ENCODE peak calls at places on chromosomes 5 and 9, in five cellular contexts. P is HCT116, A is bronchial epithelial cell, J is IMR-90, Y is uterus. Q is an unnamed sample.

GRCh38 chr9:89664010-89664409 is 59.2 kb downstream of the GADD45G start:
- DNase-seq in P (no peak), A (no peak), J (no peak), Y (no peak), Q (no peak)

GRCh38 chr5:55407984-55408383 is 100.2 kb downstream of the MTREX start:
- DNase-seq in P (no peak), A (no peak), J (no peak), Y (no peak), Q (no peak)

GRCh38 chr9:37975639-37976038 is 71.7 kb upstream of the SLC25A51 start:
- DNase-seq in P (no peak), A (no peak), J (no peak), Y (no peak), Q (no peak)

GRCh38 chr5:39092581-39093350 is 18.6 kb upstream of the RICTOR start:
- DNase-seq in P (peak), A (peak), J (peak), Y (no peak), Q (no peak)

GRCh38 chr5:102866315-102866693 is 111.2 kb downstream of the PAM start:
- DNase-seq in P (no peak), A (no peak), J (peak), Y (no peak), Q (no peak)

GRCh38 chr5:149745-150450 is 41.4 kb upstream of the LRRC14B start:
- DNase-seq in P (no peak), A (peak), J (peak), Y (no peak), Q (no peak)

GRCh38 chr5:445591-445990 is 2.6 kb downstream of the EXOC3 start:
- DNase-seq in P (no peak), A (no peak), J (no peak), Y (no peak), Q (no peak)

GRCh38 chr5:88393082-88393481 is 124.4 kb upstream of the TMEM161B start:
- DNase-seq in P (no peak), A (no peak), J (no peak), Y (no peak), Q (no peak)

GRCh38 chr5:14077501-14077900 is 65.6 kb upstream of the TRIO start:
- DNase-seq in P (no peak), A (no peak), J (no peak), Y (no peak), Q (no peak)

GRCh38 chr5:140725799-140726471 is 25.7 kb downstream of the ZMAT2 start:
- DNase-seq in P (peak), A (peak), J (peak), Y (peak), Q (peak)

GRCh38 chr9:2729721-2730120 is 12.4 kb downstream of the KCNV2 start:
- DNase-seq in P (no peak), A (no peak), J (peak), Y (no peak), Q (no peak)

GRCh38 chr9:8329561-8330283 is 530.1 kb upstream of the DMAC1 start:
- DNase-seq in P (no peak), A (no peak), J (no peak), Y (no peak), Q (no peak)

GRCh38 chr5:56698463-56699381 is 116.6 kb upstream of the MAP3K1 start:
- DNase-seq in P (no peak), A (no peak), J (no peak), Y (no peak), Q (no peak)

GRCh38 chr5:55232194-55232984 is 1.0 kb downstream of the CCNO start:
- DNase-seq in P (peak), A (peak), J (no peak), Y (no peak), Q (no peak)

GRCh38 chr5:139893873-139894272 is 98.3 kb downstream of the PSD2 start:
- DNase-seq in P (no peak), A (no peak), J (no peak), Y (no peak), Q (no peak)

GRCh38 chr9:129610473-129611301 is 10.2 kb downstream of the C9orf50 start:
- DNase-seq in P (no peak), A (peak), J (peak), Y (peak), Q (peak)

GRCh38 chr5:157280927-157281326 is 15.0 kb downstream of the CYFIP2 start:
- DNase-seq in P (no peak), A (peak), J (peak), Y (no peak), Q (no peak)

GRCh38 chr9:116661037-116661954 is 25.8 kb upstream of the TRIM32 start:
- DNase-seq in P (peak), A (peak), J (peak), Y (peak), Q (peak)

GRCh38 chr9:113221800-113222481 is 597 bp downstream of the SLC31A1 start:
- DNase-seq in P (no peak), A (peak), J (no peak), Y (no peak), Q (no peak)

GRCh38 chr5:34547300-34548085 is 108.6 kb upstream of the RAI14 start:
- DNase-seq in P (no peak), A (no peak), J (no peak), Y (no peak), Q (no peak)

GRCh38 chr5:67211926-67212325 is 15.3 kb upstream of the CD180 start:
- DNase-seq in P (no peak), A (peak), J (peak), Y (no peak), Q (no peak)

GRCh38 chr5:158162479-158162878 is 303.5 kb upstream of the CLINT1 start:
- DNase-seq in P (no peak), A (no peak), J (no peak), Y (no peak), Q (no peak)

GRCh38 chr5:1443145-1443543 is 2.1 kb downstream of the SLC6A3 start:
- DNase-seq in P (no peak), A (no peak), J (no peak), Y (no peak), Q (no peak)

GRCh38 chr5:7856855-7857254 is 5.9 kb upstream of the CFAP90 start:
- DNase-seq in P (peak), A (peak), J (peak), Y (no peak), Q (peak)

GRCh38 chr5:8254674-8255073 is 385.7 kb downstream of the MTRR start:
- DNase-seq in P (no peak), A (no peak), J (no peak), Y (no peak), Q (no peak)

GRCh38 chr9:113705306-113705937 is 170.7 kb upstream of the ZNF618 start:
- DNase-seq in P (no peak), A (no peak), J (no peak), Y (no peak), Q (no peak)

GRCh38 chr9:91407580-91408275 is 15.9 kb downstream of the NFIL3 start:
- DNase-seq in P (no peak), A (no peak), J (no peak), Y (no peak), Q (peak)

GRCh38 chr9:17272510-17272909 is 137.7 kb downstream of the CNTLN start:
- DNase-seq in P (no peak), A (no peak), J (no peak), Y (no peak), Q (no peak)

GRCh38 chr5:61534481-61535267 is 202.6 kb downstream of the ZSWIM6 start:
- DNase-seq in P (no peak), A (no peak), J (no peak), Y (no peak), Q (no peak)

GRCh38 chr9:80134487-80134886 is 562.7 kb downstream of the TLE4 start:
- DNase-seq in P (no peak), A (no peak), J (no peak), Y (no peak), Q (no peak)

GRCh38 chr9:9670454-9670853 is 942.3 kb downstream of the PTPRD start:
- DNase-seq in P (no peak), A (no peak), J (no peak), Y (no peak), Q (no peak)

GRCh38 chr9:110260911-110261310 is 4.6 kb upstream of the TXN start:
- DNase-seq in P (no peak), A (no peak), J (no peak), Y (no peak), Q (no peak)

GRCh38 chr5:109410389-109411174 is 808 bp upstream of the PJA2 start:
- DNase-seq in P (peak), A (peak), J (peak), Y (peak), Q (peak)

GRCh38 chr9:84493284-84493947 is 152.9 kb upstream of the SLC28A3 start:
- DNase-seq in P (no peak), A (no peak), J (no peak), Y (no peak), Q (no peak)

GRCh38 chr5:62115009-62115408 is 191.0 kb upstream of the KIF2A start:
- DNase-seq in P (no peak), A (no peak), J (no peak), Y (no peak), Q (no peak)

GRCh38 chr9:137221477-137222111 is 446 bp downstream of the RNF208 start:
- DNase-seq in P (no peak), A (no peak), J (no peak), Y (no peak), Q (no peak)

GRCh38 chr5:172801184-172801671 is 30.2 kb upstream of the DUSP1 start:
- DNase-seq in P (no peak), A (peak), J (peak), Y (no peak), Q (peak)

DNA sequence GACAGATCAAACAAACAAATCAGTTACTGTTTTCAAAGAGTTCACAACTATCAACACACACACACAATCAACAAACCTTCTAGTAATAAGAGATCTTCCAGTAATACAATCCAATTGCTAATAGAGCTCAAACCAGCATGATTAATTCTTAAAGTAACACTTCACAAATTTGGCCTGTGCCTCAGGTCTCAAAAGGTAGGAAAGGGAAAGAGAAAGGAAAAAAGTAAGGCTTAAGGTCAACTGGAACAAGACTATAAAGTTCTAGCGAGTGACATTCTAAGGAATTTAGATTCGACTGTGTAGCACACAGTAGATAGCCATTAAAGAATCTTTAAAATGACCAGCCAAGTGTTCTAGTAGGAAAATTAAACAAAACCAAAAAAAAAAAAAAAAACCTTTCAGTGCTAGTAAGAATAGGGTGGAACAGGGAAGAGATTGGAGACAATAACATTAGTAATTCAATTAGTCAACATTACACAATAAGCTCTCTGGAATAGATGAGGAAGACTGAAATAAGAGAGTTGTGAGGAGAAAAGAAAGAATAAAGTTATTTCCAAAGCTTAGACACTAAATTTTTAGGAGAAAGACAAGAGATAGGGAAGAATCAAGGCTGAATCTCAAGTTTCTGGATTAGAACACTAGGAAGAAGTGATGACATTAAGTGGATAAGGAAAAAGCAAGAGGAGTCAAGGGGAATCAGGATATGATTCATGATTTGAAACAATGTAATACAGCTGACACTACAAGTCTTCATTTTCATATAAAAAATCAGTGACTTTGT is 86.1 kb downstream of the FBXL17 start:
- DNase-seq in P (no peak), A (peak), J (peak), Y (no peak), Q (no peak)
- H3K4me3 ChIP-seq in P (no peak), A (no peak), J (no peak), Y (no peak), Q (no peak)

GRCh38 chr9:133171161-133171955 is 7.6 kb upstream of the GBGT1 start:
- DNase-seq in P (no peak), A (no peak), J (no peak), Y (no peak), Q (no peak)
- H3K4me3 ChIP-seq in P (no peak), A (no peak), J (no peak), Y (no peak), Q (no peak)

DNA sequence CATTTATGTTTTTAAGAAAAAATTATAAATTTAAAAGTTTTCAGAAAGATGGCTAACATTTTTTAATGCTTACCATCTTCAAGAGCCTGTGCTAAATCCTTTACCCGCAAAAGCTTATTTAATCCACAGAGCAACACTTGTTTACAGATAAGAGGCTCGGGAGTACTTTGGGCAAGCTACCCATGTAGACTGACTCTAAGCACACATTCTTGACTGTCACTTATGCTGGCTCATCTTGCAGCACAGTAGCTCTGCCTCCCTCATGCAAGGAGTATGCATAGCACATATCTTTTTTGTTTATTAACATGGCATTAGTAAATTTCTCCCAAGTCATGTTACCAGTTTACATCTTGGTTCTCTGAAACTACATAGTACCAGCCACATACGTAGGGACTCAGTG is 14.7 kb downstream of the SH3RF2 start:
- DNase-seq in P (no peak), A (no peak), J (peak), Y (no peak), Q (peak)
- H3K4me3 ChIP-seq in P (no peak), A (no peak), J (no peak), Y (no peak), Q (no peak)

GRCh38 chr5:132461235-132461634 is 29.3 kb downstream of the IRF1 start:
- DNase-seq in P (no peak), A (no peak), J (no peak), Y (no peak), Q (no peak)

GRCh38 chr5:132461671-132462070 is 28.9 kb downstream of the IRF1 start:
- DNase-seq in P (no peak), A (no peak), J (no peak), Y (no peak), Q (no peak)

GRCh38 chr5:132459983-132460834 is 30.4 kb downstream of the IRF1 start:
- DNase-seq in P (no peak), A (no peak), J (no peak), Y (no peak), Q (peak)

GRCh38 chr5:132459031-132459982 is 31.3 kb downstream of the IRF1 start:
- DNase-seq in P (peak), A (no peak), J (peak), Y (no peak), Q (no peak)

DNA sequence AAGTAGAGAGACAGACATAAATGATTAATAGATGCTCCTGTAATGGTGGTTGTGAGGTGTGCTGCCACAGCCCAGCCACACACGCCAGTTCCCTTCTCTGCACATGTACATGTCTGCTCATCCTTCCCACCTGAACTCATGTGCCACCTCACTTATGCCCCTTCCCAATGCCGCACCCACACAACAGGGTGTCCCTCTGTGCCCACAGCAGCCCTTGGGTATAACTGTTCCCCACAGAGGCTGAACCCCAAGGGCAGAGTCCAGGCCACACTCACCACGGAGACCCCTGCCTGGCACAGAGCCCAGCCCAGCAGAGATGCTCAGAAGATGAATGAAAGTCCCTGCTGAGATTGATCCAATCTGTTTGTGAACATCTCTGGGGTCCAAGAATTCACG is 29.7 kb downstream of the IRF1 start:
- DNase-seq in P (no peak), A (no peak), J (no peak), Y (no peak), Q (no peak)
- H3K4me3 ChIP-seq in P (no peak), A (no peak), J (no peak), Y (no peak), Q (no peak)

Q was measured in trophoblast cell.